ENCODE peak calls at places on chromosomes 11 and 22, in five cellular contexts. Q is sigmoid colon, N is esophagus squamous epithelium, X is prostate gland, M is heart left ventricle. E is an unnamed sample.

GRCh38 chr11:2987881-2988280 is 4.2 kb downstream of the NAP1L4 start:
- DNase-seq in X (no peak), N (no peak), M (no peak), Q (no peak), E (no peak)

GRCh38 chr22:40525250-40525884 is 111.2 kb downstream of the MRTFA start:
- DNase-seq in N (no peak), X (no peak), M (peak; percentile 70), Q (no peak), E (peak; percentile 26)

GRCh38 chr11:56782167-56782847 is 33.8 kb upstream of the OR9G4 start:
- DNase-seq in N (no peak), Q (no peak), M (no peak), X (no peak), E (no peak)

GRCh38 chr11:77518471-77518870 is 44.6 kb upstream of the PAK1 start:
- DNase-seq in N (no peak), X (no peak), M (no peak), Q (no peak), E (no peak)

GRCh38 chr11:61914471-61915171 is 2.7 kb downstream of the RAB3IL1 start:
- DNase-seq in X (no peak), Q (peak; percentile 42), M (no peak), N (no peak), E (no peak)

GRCh38 chr22:19994851-19995610 is 21.6 kb downstream of the ARVCF start:
- DNase-seq in M (no peak), N (no peak), X (no peak), Q (no peak), E (no peak)

GRCh38 chr11:32231909-32232493 is 141.1 kb downstream of the RCN1 start:
- DNase-seq in M (no peak), Q (no peak), N (no peak), X (no peak), E (no peak)

GRCh38 chr11:60161766-60162165 is 21.1 kb downstream of the MS4A6A start:
- DNase-seq in Q (no peak), N (no peak), M (no peak), X (no peak), E (no peak)

GRCh38 chr11:66438504-66439466 is at the start of gene MRPL11:
- DNase-seq in X (peak; percentile 91), M (peak; percentile 93), N (peak; percentile 42), Q (peak; percentile 91), E (peak; percentile 86)

GRCh38 chr11:69637956-69638871 is 2.7 kb upstream of the CCND1 start:
- DNase-seq in X (no peak), M (peak; percentile 53), N (no peak), Q (peak; percentile 64), E (no peak)

GRCh38 chr22:44665115-44665514 is 36.9 kb upstream of the PRR5 start:
- DNase-seq in X (no peak), M (no peak), Q (peak; percentile 80), N (no peak), E (no peak)

GRCh38 chr22:44661659-44662569 is 40.1 kb upstream of the PRR5 start:
- DNase-seq in M (no peak), X (no peak), N (no peak), Q (peak; percentile 37), E (no peak)

GRCh38 chr22:44663256-44663999 is 38.6 kb upstream of the PRR5 start:
- DNase-seq in X (no peak), Q (peak; percentile 60), M (no peak), N (no peak), E (no peak)

GRCh38 chr22:44666207-44666585 is 35.8 kb upstream of the PRR5 start:
- DNase-seq in M (no peak), Q (no peak), N (no peak), X (no peak), E (no peak)

GRCh38 chr22:44664149-44664548 is 37.9 kb upstream of the PRR5 start:
- DNase-seq in X (no peak), Q (peak; percentile 81), N (no peak), M (peak; percentile 86), E (peak; percentile 44)
- H3K4me1 ChIP-seq in X (no peaks in the 10 kb centered on the region), Q (peaks cover 24% of the 10 kb centered on the region), N (peaks cover 25% of the 10 kb centered on the region), M (peaks cover 27% of the 10 kb centered on the region), E (peaks cover 3% of the 10 kb centered on the region)

GRCh38 chr11:19905280-19905853 is 192.7 kb downstream of the NAV2 start:
- DNase-seq in N (no peak), M (no peak), X (no peak), Q (no peak), E (no peak)
- H3K27ac ChIP-seq in N (no peak overlapping the region), M (no peak overlapping the region), X (no peak overlapping the region), Q (peak overlapping the region; percentile 66), E (no peak overlapping the region)

GRCh38 chr22:49726022-49726681 is 101.5 kb downstream of the BRD1 start:
- DNase-seq in M (no peak), Q (no peak), X (no peak), N (no peak), E (no peak)

GRCh38 chr22:49724030-49724892 is 103.4 kb downstream of the BRD1 start:
- DNase-seq in X (no peak), N (no peak), M (no peak), Q (no peak), E (no peak)

GRCh38 chr22:49726701-49727101 is 101.0 kb downstream of the BRD1 start:
- DNase-seq in X (no peak), M (no peak), Q (no peak), N (no peak), E (no peak)

GRCh38 chr22:49724893-49725489 is 102.7 kb downstream of the BRD1 start:
- DNase-seq in N (no peak), Q (no peak), M (peak; percentile 78), X (peak; percentile 31), E (no peak)

DNA sequence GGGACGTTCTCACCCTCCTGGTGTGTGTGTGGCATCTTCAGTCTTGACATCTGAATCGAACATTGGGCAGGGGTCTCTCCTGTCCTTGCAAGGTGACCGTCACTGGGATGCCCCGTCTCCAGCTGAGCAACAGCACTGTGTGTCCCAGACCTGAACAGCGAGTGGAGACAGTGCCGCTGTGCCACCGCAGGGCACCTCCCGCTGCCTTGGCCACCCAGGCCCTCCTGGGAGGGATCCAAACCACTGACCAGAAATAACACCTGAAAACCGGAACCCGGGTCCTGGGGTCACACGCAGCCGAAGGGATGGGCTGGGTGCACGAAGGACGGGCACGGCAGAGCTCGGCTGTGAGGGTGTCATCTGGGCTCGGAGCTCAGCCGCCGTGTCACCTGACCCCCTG is 102.2 kb downstream of the BRD1 start:
- DNase-seq in X (no peak), M (no peak), Q (no peak), N (no peak), E (no peak)
- TF ChIP-seq POLR2A in X (no peak), M (no peak), Q (no peak), N (no peak), E (no peak)

DNA sequence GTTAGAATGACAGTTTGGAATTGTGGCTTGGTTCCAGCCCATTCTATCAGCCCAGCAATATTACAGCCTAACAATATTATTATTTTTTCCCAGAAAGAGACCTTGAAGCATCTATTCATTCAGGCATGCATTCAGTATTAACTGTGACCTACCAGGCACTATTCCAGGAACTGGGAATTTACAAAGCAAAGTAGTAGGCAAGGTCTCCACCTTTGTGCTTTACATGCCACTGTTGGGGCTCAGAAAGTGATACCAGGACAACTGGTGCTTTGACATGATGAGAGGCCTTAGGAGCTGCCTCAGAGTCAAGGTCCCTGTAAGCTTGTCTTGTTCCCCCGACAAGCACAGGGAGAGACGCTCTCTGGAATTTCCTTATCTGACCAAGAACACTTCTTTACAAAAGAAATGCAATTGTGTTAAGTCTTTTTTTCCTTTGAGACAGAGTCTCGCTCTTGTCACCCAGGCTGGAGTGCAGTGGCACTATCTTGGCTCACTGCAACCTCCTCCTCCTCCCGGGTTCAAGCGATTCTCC is 2.3 kb upstream of the HMOX1 start:
- DNase-seq in X (no peak), Q (no peak), N (no peak), M (no peak), E (no peak)
- H3K4me1 ChIP-seq in X (no peaks in the 10 kb centered on the region), Q (peaks cover 30% of the 10 kb centered on the region), N (peaks cover 27% of the 10 kb centered on the region), M (peaks cover 31% of the 10 kb centered on the region), E (peaks cover 46% of the 10 kb centered on the region)

DNA sequence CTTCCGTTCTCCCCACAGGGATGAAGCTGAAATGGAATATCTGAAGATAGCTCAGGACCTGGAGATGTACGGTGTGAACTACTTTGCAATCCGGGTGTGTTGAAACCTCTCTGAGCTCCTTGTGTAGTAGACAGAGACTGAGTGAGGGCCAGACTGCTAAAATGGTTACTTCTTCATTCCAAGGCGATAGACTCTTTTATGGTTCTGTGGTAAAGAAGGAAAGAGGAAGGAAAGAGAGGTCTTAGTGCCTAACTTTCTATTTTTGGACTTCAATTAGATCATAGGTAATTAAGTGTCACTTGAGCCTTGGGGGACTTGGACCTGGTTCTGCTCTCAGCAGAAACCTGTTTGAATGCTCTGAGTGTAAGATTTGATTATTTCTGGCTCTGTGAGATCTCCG is 54.7 kb downstream of the NF2 start:
- DNase-seq in X (no peak), Q (no peak), M (no peak), N (no peak), E (no peak)
- H3K27ac ChIP-seq in X (no peak overlapping the region), Q (no peak overlapping the region), M (no peak overlapping the region), N (no peak overlapping the region), E (no peak overlapping the region)

GRCh38 chr11:73186886-73187285 is 31.2 kb upstream of the P2RY2 start:
- DNase-seq in M (no peak), N (no peak), X (no peak), Q (peak; percentile 29), E (no peak)

GRCh38 chr11:73184953-73185671 is 33.0 kb upstream of the P2RY2 start:
- DNase-seq in M (peak; percentile 88), Q (peak; percentile 71), X (peak; percentile 68), N (no peak), E (peak; percentile 61)

GRCh38 chr11:73185680-73186293 is 32.3 kb upstream of the P2RY2 start:
- DNase-seq in M (no peak), X (no peak), Q (peak; percentile 49), N (no peak), E (peak; percentile 73)

GRCh38 chr11:73186294-73186850 is 31.7 kb upstream of the P2RY2 start:
- DNase-seq in N (no peak), X (peak; percentile 55), Q (peak; percentile 32), M (no peak), E (no peak)

DNA sequence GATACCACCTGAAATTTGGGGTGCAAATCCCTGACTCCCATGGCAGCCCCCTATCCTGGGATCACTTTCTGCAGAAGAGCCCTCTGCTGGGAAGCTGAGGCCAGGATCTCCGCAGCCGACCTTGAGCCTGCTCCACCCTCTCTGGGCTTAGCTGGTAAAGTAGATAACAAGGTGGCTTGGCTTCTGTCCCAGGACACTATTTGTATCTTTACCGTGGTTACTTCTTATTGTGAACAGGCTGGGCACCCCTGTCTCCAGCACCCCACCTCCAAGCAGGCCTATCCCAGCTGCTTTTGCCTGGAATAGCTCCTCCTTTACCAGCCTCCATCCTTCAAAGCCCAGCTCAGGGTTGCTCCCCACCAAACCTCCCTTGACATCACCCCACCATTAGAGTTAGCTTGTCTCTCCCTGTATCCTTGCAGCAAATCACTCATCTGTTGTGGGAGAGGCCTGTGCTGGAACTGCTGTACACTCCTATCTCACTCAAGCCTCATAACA is 35.2 kb upstream of the P2RY2 start:
- DNase-seq in N (no peak), Q (peak; percentile 41), X (no peak), M (no peak), E (no peak)
- TF ChIP-seq POLR2A in N (no peak), Q (no peak), X (no peak), M (no peak), E (no peak)

E was measured in gastrocnemius medialis.